ENCODE peak calls at places on chromosomes 1 and 21, in seven cellular contexts. P is pancreas, F is neural progenitor cell, W is K562, K is SK-N-SH, X is H9, M is suprapubic skin. Z is an unnamed sample. For H3K4me1, the result is how much of the 10 kb centered on the place peaks cover.

GRCh38 chr1:236603896-236604217 is 459 bp downstream of the HEATR1 start:
- DNase-seq in P (no peak), F (no peak), W (peak), K (peak), X (no peak), M (no peak), Z (no peak)

GRCh38 chr1:1079408-1080121 is 5.5 kb upstream of the RNF223 start:
- DNase-seq in P (peak), F (peak), W (peak), K (peak), X (peak), M (no peak), Z (peak)

GRCh38 chr1:87174726-87175237 is 153.9 kb upstream of the LMO4 start:
- DNase-seq in P (no peak), F (no peak), W (no peak), K (no peak), X (no peak), M (no peak), Z (no peak)

GRCh38 chr1:112722601-112723510 is 7.7 kb upstream of the PPM1J start:
- DNase-seq in P (no peak), F (peak), W (no peak), K (no peak), X (peak), M (peak), Z (no peak)

GRCh38 chr1:236066054-236066453 is 1.2 kb upstream of the NID1 start:
- DNase-seq in P (no peak), F (no peak), W (no peak), K (no peak), X (no peak), M (no peak), Z (no peak)

GRCh38 chr1:170213598-170213997 is 67.8 kb downstream of the NTMT2 start:
- DNase-seq in P (no peak), F (no peak), W (no peak), K (no peak), X (no peak), M (no peak), Z (no peak)

GRCh38 chr21:33949516-33950424 is 34.2 kb upstream of the ATP5PO start:
- DNase-seq in P (no peak), F (no peak), W (no peak), K (no peak), X (no peak), M (no peak), Z (no peak)

GRCh38 chr1:25631750-25632495 is 15.3 kb downstream of the MAN1C1 start:
- DNase-seq in P (no peak), F (no peak), W (no peak), K (no peak), X (no peak), M (no peak), Z (no peak)

GRCh38 chr1:206954616-206955342 is 8.5 kb upstream of the PIGR start:
- DNase-seq in P (no peak), F (no peak), W (no peak), K (no peak), X (no peak), M (no peak), Z (no peak)

GRCh38 chr1:85135456-85135798 is 65.4 kb downstream of the SYDE2 start:
- DNase-seq in P (no peak), F (no peak), W (no peak), K (no peak), X (no peak), M (no peak), Z (no peak)

GRCh38 chr1:47226121-47226977 is 5.7 kb downstream of the TAL1 start:
- DNase-seq in P (peak), F (peak), W (no peak), K (no peak), X (no peak), M (no peak), Z (no peak)

GRCh38 chr1:184823080-184823479 is 68.4 kb upstream of the EDEM3 start:
- DNase-seq in P (no peak), F (peak), W (no peak), K (no peak), X (no peak), M (no peak), Z (no peak)

GRCh38 chr21:31974454-31974985 is 101.7 kb downstream of the HUNK start:
- DNase-seq in P (no peak), F (peak), W (no peak), K (no peak), X (peak), M (no peak), Z (no peak)

GRCh38 chr1:185987611-185988441 is 253.6 kb downstream of the HMCN1 start:
- DNase-seq in P (no peak), F (no peak), W (no peak), K (no peak), X (no peak), M (no peak), Z (no peak)

GRCh38 chr1:63868220-63868897 is 94.5 kb downstream of the ROR1 start:
- DNase-seq in P (no peak), F (no peak), W (peak), K (no peak), X (no peak), M (no peak), Z (peak)

GRCh38 chr1:236699366-236699765 is 13.1 kb downstream of the ACTN2 start:
- DNase-seq in P (no peak), F (no peak), W (no peak), K (no peak), X (no peak), M (no peak), Z (no peak)

GRCh38 chr1:12294076-12294475 is 64.2 kb downstream of the VPS13D start:
- DNase-seq in P (no peak), F (no peak), W (no peak), K (no peak), X (no peak), M (no peak), Z (no peak)

DNA sequence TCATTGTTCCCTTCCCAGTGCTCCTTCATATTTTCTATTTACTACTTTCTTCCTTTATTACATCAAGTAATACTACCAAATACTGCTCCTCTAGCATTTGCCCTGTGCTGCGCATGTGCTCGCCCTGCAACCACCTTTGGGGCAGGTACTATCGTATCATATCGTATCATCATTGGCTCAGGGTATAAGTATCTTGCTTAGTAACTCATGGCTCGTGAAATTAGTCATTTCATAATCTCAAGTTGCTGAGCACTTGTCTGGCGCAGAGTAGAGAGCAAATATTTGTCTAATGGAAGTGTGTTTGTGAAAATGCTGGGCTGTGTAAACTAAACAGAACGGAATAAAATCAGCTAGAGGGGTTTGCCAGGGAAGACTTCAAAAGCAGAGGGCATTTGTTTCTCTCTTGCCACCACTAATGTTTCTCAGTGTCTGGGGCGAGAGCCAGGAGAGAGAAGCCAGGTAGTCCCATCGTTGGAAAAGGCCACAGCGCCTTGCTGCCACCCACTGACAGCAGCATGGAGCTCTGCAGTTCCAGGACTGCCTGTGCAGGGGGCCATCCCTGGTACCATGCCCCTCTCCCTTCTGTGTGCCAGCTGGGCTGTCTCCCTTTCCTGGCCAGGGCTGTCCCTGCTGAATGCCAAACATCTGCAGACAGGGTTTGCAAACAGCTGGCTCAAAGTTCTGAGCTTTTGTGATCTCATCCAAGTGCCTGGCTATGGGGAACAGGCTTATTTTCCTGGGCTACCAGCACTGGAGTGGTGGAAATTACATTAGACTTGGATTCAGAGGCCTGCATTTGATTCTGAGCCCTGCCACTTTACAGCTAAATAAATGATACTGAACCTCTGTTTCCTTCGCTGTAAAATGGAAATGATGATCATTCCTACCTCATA is 19.9 kb upstream of the CPT2 start:
- DNase-seq in P (peak), F (no peak), W (no peak), K (peak), X (no peak), M (no peak), Z (no peak)
- TF ChIP-seq CTCF in P (no peak), F (no peak), W (no peak), K (no peak), X (no peak), M (no peak), Z (no peak)

DNA sequence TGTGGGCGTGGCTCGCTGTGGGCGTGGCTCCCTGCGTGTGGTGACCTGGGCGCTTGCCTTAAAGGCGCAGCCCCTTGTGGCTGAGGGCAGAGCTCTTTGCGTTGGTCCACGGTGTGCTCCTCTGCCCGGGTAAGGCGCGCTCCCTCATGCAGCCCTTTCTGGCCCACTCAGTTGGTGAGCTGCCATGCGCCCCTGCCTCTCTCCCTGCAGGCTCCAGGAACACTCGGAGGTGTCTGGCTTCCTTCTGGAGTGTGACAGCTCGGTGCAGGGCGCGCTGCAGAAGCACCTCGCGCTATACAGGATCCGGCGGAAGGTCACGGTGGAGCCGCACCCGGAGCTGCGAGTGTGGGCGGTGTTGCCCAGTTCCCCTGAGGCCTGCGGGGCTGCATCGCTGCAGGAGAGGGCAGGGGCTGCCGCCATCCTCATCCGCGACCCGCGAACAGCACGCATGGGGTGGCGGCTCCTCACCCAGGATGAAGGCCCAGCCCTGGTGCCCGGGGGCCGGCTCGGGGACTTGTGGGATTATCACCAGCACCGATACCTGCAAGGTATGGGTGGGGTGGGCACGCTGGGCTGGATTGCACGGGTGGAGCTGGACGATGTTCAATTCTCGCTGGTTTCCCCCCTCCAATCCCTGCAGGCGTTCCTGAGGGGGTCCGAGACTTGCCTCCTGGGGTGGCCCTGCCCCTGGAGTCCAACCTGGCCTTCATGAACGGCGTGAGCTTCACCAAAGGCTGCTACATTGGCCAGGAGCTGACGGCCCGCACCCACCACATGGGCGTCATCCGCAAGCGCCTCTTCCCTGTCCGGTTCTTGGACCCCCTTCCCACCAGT is 9.1 kb downstream of the IBA57 start:
- DNase-seq in P (no peak), F (peak), W (peak), K (peak), X (peak), M (peak), Z (peak)
- H3K4me1 ChIP-seq in P (under half), F (under half), W (half or more), K (under half), X (under half), M (under half), Z (under half)

DNA sequence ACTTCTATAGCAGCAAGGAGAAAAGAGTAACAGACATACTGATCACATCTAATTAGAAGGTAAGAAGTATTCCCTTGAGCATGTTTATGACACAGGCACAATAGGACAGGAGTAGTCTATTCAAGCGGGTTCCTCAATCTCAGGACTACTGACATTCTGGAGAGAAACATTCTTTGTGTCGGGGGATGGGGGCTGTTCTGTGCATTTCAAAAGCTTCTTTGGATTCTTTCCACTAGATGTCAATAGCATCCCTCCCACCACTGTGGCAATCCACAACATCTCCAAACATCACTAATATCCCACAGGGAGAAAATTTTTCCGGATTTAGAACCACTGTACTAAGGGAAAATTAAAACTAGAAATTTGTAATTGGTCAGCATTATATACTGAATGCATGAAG is 56.9 kb downstream of the ADAMTS5 start:
- DNase-seq in P (no peak), F (peak), W (no peak), K (no peak), X (peak), M (no peak), Z (no peak)
- TF ChIP-seq CTCF in P (no peak), F (peak), W (no peak), K (peak), X (peak), M (no peak), Z (no peak)

GRCh38 chr1:19421365-19421764 is 64.0 kb downstream of the CAPZB start:
- DNase-seq in P (no peak), F (no peak), W (no peak), K (no peak), X (no peak), M (no peak), Z (no peak)
- H3K4me1 ChIP-seq in P (under half), F (under half), W (under half), K (under half), X (under half), M (half or more), Z (under half)

DNA sequence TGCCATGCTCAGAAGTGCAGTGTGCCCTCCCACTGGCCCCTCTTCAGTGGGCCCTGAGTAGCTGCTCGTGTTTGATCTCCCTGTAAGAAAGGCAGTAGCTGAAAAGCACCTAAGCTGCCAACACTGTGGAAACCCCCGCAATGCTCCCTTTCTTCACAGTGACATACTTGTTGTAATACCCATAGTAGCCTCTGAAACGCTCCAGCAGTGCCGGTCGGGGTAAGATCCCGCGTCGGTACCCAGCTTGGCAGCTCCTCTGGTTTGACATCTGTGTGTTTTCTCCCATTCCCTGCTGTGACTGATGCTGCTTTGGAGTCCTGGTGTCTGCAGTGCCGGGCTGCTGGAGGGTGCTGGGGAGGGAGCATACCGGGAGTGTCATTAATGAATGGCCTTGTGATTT is 3.6 kb downstream of the CHAF1B start:
- DNase-seq in P (no peak), F (peak), W (no peak), K (peak), X (peak), M (peak), Z (no peak)
- TF ChIP-seq CTCF in P (no peak), F (peak), W (no peak), K (peak), X (peak), M (no peak), Z (no peak)

DNA sequence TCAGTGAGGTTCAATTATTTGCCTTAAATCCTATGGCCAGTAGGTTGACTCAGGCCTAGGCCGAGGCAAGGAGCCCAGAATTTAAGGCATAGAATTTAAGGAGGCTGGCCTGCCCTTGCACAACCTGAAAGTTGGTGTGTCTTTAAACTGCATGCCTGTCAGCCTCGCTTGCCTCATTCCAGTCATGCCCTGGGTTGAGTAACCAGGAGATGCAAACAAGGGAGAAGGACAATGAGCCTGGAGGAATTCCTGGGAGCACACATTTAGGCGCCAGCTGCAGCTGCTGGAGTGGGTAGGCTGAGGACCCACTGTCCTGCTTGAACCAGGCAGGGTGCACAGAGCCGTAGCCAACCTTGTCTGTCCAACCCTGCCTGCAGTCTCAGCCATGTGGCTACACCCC is 11.7 kb downstream of the CD2 start:
- DNase-seq in P (no peak), F (no peak), W (no peak), K (no peak), X (no peak), M (no peak), Z (no peak)
- H3K4me1 ChIP-seq in P (under half), F (under half), W (under half), K (under half), X (under half), M (under half), Z (under half)

GRCh38 chr1:160830321-160831153 is 32.1 kb downstream of the CD244 start:
- DNase-seq in P (peak), F (peak), W (peak), K (peak), X (peak), M (no peak), Z (peak)
- TF ChIP-seq CTCF in P (peak), F (peak), W (peak), K (peak), X (peak), M (peak), Z (peak)

DNA sequence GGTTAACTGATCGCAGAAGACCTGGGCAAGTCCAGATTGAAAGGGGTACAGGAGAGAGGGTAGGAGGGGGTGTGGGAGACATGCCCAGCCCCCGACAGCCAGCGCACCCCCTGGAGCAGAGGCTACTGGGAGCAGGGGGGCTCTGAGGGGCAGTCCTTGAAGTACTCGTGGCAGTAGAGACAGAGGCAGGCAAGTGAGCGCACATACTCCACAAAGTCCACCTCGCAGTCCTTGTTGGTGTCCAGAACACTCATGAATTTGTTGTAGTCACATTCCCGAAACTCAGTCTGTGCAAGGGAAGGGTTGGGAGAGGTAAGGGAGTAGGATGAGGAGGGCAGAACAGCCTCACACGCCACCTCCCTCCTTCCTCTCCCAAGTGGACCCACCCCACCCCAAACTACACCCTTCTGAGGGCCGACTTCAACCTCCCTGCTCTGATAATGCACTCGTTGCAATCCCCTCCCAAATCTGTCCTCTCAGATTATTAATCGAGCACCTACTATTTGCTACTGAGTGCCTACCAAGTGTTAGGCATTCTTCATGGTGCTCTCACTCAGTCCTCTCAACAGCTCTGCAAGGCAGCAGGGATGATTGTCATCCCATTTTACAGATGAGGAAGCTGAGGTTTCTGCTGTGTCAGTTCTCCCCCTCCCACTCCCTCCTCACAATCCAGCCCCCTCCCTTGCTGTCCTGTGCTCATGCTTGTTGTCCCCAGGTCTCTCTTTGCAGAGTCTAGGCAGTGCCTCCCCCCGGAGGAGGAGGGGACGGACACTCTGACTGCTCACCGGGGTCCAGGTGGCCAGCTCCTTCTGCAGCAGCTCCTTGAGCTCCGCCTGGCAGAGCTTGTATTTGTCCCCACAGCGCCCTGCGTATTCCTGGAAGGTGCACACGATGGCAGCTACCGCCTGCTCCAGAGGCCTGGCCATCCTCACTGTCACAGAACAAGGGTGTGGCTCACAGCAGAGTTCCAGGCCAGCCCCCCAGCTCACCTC is 1.2 kb downstream of the S100A3 start:
- DNase-seq in P (peak), F (no peak), W (no peak), K (no peak), X (peak), M (no peak), Z (no peak)
- H3K4me1 ChIP-seq in P (under half), F (under half), W (half or more), K (half or more), X (under half), M (half or more), Z (under half)